ENCODE peak calls at places on chromosomes 2 and 18, in five cellular contexts. H, I, J, Y and P are unnamed samples.

GRCh38 chr2:233386382-233387041 is 32.2 kb downstream of the DGKD start:
- DNase-seq in H (no peak), I (no peak), J (no peak), Y (no peak), P (no peak)

GRCh38 chr2:220785181-220785580 is 786.9 kb downstream of the EPHA4 start:
- DNase-seq in H (no peak), I (no peak), J (no peak), Y (no peak), P (no peak)

GRCh38 chr2:226215902-226216503 is 583.6 kb downstream of the IRS1 start:
- DNase-seq in H (peak; percentile 27), I (peak; percentile 57), J (peak; percentile 44), Y (peak; percentile 63), P (peak; percentile 49)

GRCh38 chr2:65940856-65941255 is 494.1 kb upstream of the MEIS1 start:
- DNase-seq in H (no peak), I (no peak), J (no peak), Y (no peak), P (no peak)

GRCh38 chr2:180647651-180648050 is 332.8 kb upstream of the UBE2E3 start:
- DNase-seq in H (no peak), I (no peak), J (no peak), Y (no peak), P (no peak)

GRCh38 chr2:80968450-80968849 is 663.9 kb upstream of the LRRTM1 start:
- DNase-seq in H (no peak), I (no peak), J (no peak), Y (no peak), P (no peak)

GRCh38 chr2:96756788-96757476 is 3.8 kb upstream of the CNNM4 start:
- DNase-seq in H (no peak), I (no peak), J (no peak), Y (no peak), P (no peak)

GRCh38 chr2:30398488-30398887 is 48.6 kb upstream of the LCLAT1 start:
- DNase-seq in H (no peak), I (no peak), J (no peak), Y (no peak), P (no peak)

GRCh38 chr2:127641846-127642510 is 4.0 kb upstream of the GPR17 start:
- DNase-seq in H (peak; percentile 49), I (peak; percentile 80), J (peak; percentile 32), Y (no peak), P (peak; percentile 48)

GRCh38 chr2:113212245-113213060 is 38.7 kb downstream of the PSD4 start:
- DNase-seq in H (no peak), I (no peak), J (no peak), Y (peak; percentile 35), P (no peak)

GRCh38 chr2:135152361-135152760 is 100.3 kb downstream of the RAB3GAP1 start:
- DNase-seq in H (no peak), I (no peak), J (no peak), Y (no peak), P (no peak)

GRCh38 chr2:229566380-229566779 is 148.0 kb downstream of the DNER start:
- DNase-seq in H (no peak), I (no peak), J (no peak), Y (no peak), P (no peak)

GRCh38 chr2:59413751-59414570 is 1139.5 kb downstream of the BCL11A start:
- DNase-seq in H (no peak), I (no peak), J (no peak), Y (no peak), P (no peak)

GRCh38 chr2:38572167-38572566 is 30.6 kb downstream of the HNRNPLL start:
- DNase-seq in H (no peak), I (no peak), J (no peak), Y (no peak), P (no peak)

GRCh38 chr2:79414690-79415089 is 98.2 kb upstream of the CTNNA2 start:
- DNase-seq in H (no peak), I (no peak), J (no peak), Y (no peak), P (no peak)

GRCh38 chr18:63016270-63016669 is 300.9 kb downstream of the PHLPP1 start:
- DNase-seq in H (peak; percentile 12), I (peak; percentile 56), J (peak; percentile 50), Y (peak; percentile 36), P (peak; percentile 59)

GRCh38 chr2:217899231-217900009 is 103.4 kb downstream of the TNS1 start:
- DNase-seq in H (no peak), I (no peak), J (no peak), Y (peak; percentile 86), P (no peak)

GRCh38 chr2:136032817-136033216 is 47.4 kb upstream of the DARS1 start:
- DNase-seq in H (no peak), I (no peak), J (no peak), Y (no peak), P (no peak)

GRCh38 chr18:56541340-56541739 is 97.1 kb downstream of the TXNL1 start:
- DNase-seq in H (no peak), I (no peak), J (no peak), Y (no peak), P (no peak)

GRCh38 chr18:70598406-70598805 is 309.6 kb downstream of the SOCS6 start:
- DNase-seq in H (no peak), I (no peak), J (no peak), Y (no peak), P (no peak)

GRCh38 chr2:52611757-52612156 is 1155.8 kb upstream of the CHAC2 start:
- DNase-seq in H (no peak), I (no peak), J (no peak), Y (no peak), P (no peak)

GRCh38 chr2:192195548-192196418 is 1.1 kb upstream of the TMEFF2 start:
- DNase-seq in H (no peak), I (peak; percentile 47), J (no peak), Y (no peak), P (no peak)

GRCh38 chr18:24514439-24514838 is 54.0 kb downstream of the HRH4 start:
- DNase-seq in H (no peak), I (no peak), J (no peak), Y (peak; percentile 30), P (peak; percentile 15)

GRCh38 chr2:29589440-29590103 is 331.8 kb downstream of the ALK start:
- DNase-seq in H (no peak), I (no peak), J (no peak), Y (no peak), P (no peak)

GRCh38 chr2:38613849-38614213 is 11.1 kb upstream of the HNRNPLL start:
- DNase-seq in H (no peak), I (no peak), J (no peak), Y (no peak), P (no peak)

GRCh38 chr2:238938460-238939055 is 90.7 kb downstream of the TWIST2 start:
- DNase-seq in H (no peak), I (no peak), J (no peak), Y (no peak), P (no peak)

GRCh38 chr2:206543073-206543472 is 99.2 kb upstream of the FAM237A start:
- DNase-seq in H (no peak), I (no peak), J (peak; percentile 21), Y (no peak), P (peak; percentile 33)

GRCh38 chr2:1769703-1770422 is 25.5 kb upstream of the PXDN start:
- DNase-seq in H (no peak), I (peak; percentile 74), J (no peak), Y (peak; percentile 65), P (no peak)

GRCh38 chr2:143530753-143531152 is 401.5 kb downstream of the ARHGAP15 start:
- DNase-seq in H (no peak), I (no peak), J (no peak), Y (no peak), P (no peak)

GRCh38 chr2:242034996-242035814 is 165.7 kb downstream of the RTP5 start:
- DNase-seq in H (no peak), I (peak; percentile 42), J (no peak), Y (no peak), P (no peak)

GRCh38 chr2:239688840-239689239 is 288.0 kb upstream of the HDAC4 start:
- DNase-seq in H (no peak), I (peak; percentile 23), J (no peak), Y (no peak), P (no peak)

GRCh38 chr2:81876628-81877027 is 1572.1 kb upstream of the LRRTM1 start:
- DNase-seq in H (no peak), I (no peak), J (no peak), Y (no peak), P (no peak)

GRCh38 chr2:181724662-181725061 is 44.3 kb upstream of the NEUROD1 start:
- DNase-seq in H (no peak), I (no peak), J (no peak), Y (no peak), P (no peak)

GRCh38 chr18:78685980-78686530 is 293.6 kb upstream of the SALL3 start:
- DNase-seq in H (no peak), I (no peak), J (no peak), Y (no peak), P (no peak)

GRCh38 chr2:104944495-104944894 is 90.6 kb downstream of the POU3F3 start:
- DNase-seq in H (no peak), I (no peak), J (no peak), Y (peak; percentile 21), P (no peak)

GRCh38 chr2:81495556-81495955 is 1191.0 kb upstream of the LRRTM1 start:
- DNase-seq in H (no peak), I (no peak), J (no peak), Y (no peak), P (no peak)

GRCh38 chr2:175838979-175839378 is 163.1 kb downstream of the LNPK start:
- DNase-seq in H (no peak), I (no peak), J (no peak), Y (no peak), P (no peak)

GRCh38 chr18:62485684-62486083 is 37.1 kb upstream of the ZCCHC2 start:
- DNase-seq in H (no peak), I (no peak), J (no peak), Y (peak; percentile 40), P (no peak)

GRCh38 chr2:168494190-168494711 is 38.2 kb downstream of the CERS6 start:
- DNase-seq in H (no peak), I (no peak), J (no peak), Y (peak; percentile 81), P (no peak)